ENCODE peak calls at places on chromosomes 2 and 18, in nine cellular contexts. J, Y, W, M, L, E, T, C and U are unnamed samples.

GRCh38 chr2:226661789-226662545 is 137.7 kb downstream of the IRS1 start:
- DNase-seq in M (peak), T (no peak), W (no peak), Y (no peak), J (peak), E (peak), C (no peak), L (peak), U (no peak)

GRCh38 chr2:202154613-202155281 is 81.7 kb downstream of the KIAA2012 start:
- DNase-seq in M (peak), T (no peak), Y (no peak), L (no peak), C (no peak), J (no peak), W (no peak), E (no peak), U (no peak)

GRCh38 chr2:110114801-110115200 is 821 bp downstream of the MALL start:
- DNase-seq in Y (no peak), M (no peak), L (no peak), W (no peak), E (no peak), J (no peak), T (no peak), C (no peak), U (no peak)

GRCh38 chr2:169221745-169222369 is 140.5 kb downstream of the LRP2 start:
- DNase-seq in E (no peak), M (no peak), J (peak), Y (no peak), C (peak), L (no peak), W (no peak), T (no peak), U (no peak)

GRCh38 chr2:175855794-175856453 is 146.1 kb downstream of the LNPK start:
- DNase-seq in L (peak), W (no peak), Y (no peak), E (peak), M (peak), T (no peak), C (peak), J (peak), U (no peak)

GRCh38 chr2:202780514-202781021 is 91.0 kb downstream of the ICA1L start:
- DNase-seq in E (no peak), T (no peak), W (no peak), Y (no peak), L (no peak), C (no peak), M (peak), J (peak), U (no peak)

GRCh38 chr2:28681216-28681981 is 70.2 kb upstream of the PPP1CB start:
- DNase-seq in J (peak), Y (peak), L (peak), T (no peak), E (peak), W (no peak), C (peak), M (no peak), U (peak)

GRCh38 chr2:210318891-210319290 is 3.9 kb upstream of the MYL1 start:
- DNase-seq in M (no peak), W (no peak), C (no peak), J (peak), E (no peak), Y (no peak), L (no peak), T (no peak), U (no peak)

GRCh38 chr18:60020107-60020925 is 120.5 kb downstream of the PMAIP1 start:
- DNase-seq in C (no peak), J (peak), W (no peak), Y (no peak), L (no peak), E (no peak), M (peak), T (no peak), U (no peak)

GRCh38 chr2:85057236-85057635 is 76.0 kb upstream of the TCF7L1 start:
- DNase-seq in L (no peak), Y (no peak), T (no peak), W (no peak), C (no peak), M (peak), E (no peak), J (no peak), U (no peak)

GRCh38 chr2:42046819-42047487 is 868 bp upstream of the PKDCC start:
- DNase-seq in J (peak), Y (no peak), C (no peak), E (peak), W (no peak), T (no peak), M (peak), L (no peak), U (no peak)

GRCh38 chr2:75098856-75099255 is 100.5 kb downstream of the TACR1 start:
- DNase-seq in W (no peak), T (no peak), L (no peak), M (peak), J (peak), E (no peak), C (no peak), Y (no peak), U (no peak)

GRCh38 chr18:44626807-44627206 is 53.9 kb upstream of the SETBP1 start:
- DNase-seq in L (no peak), J (no peak), Y (no peak), T (no peak), M (peak), E (no peak), W (no peak), C (no peak), U (no peak)

GRCh38 chr2:217932661-217933325 is 70.0 kb downstream of the TNS1 start:
- DNase-seq in J (no peak), W (no peak), C (no peak), M (no peak), T (no peak), Y (no peak), E (peak), L (peak), U (no peak)

GRCh38 chr2:25339791-25340339 is 1.9 kb downstream of the DNMT3A start:
- DNase-seq in J (no peak), C (no peak), L (peak), Y (no peak), W (no peak), E (peak), T (no peak), M (no peak), U (no peak)

GRCh38 chr18:75139226-75139911 is 69.6 kb downstream of the PTGR3 start:
- DNase-seq in W (no peak), M (no peak), E (no peak), L (no peak), J (no peak), C (no peak), Y (no peak), T (no peak), U (no peak)

GRCh38 chr18:44729631-44730101 is 49.0 kb downstream of the SETBP1 start:
- DNase-seq in J (peak), Y (no peak), T (no peak), L (no peak), W (no peak), C (no peak), M (peak), E (no peak), U (peak)

GRCh38 chr2:202015035-202015345 is 18.7 kb upstream of the FZD7 start:
- DNase-seq in Y (no peak), C (no peak), J (no peak), M (no peak), T (no peak), W (no peak), L (no peak), E (no peak), U (no peak)

GRCh38 chr2:71934595-71935263 is 212.9 kb downstream of the CYP26B1 start:
- DNase-seq in J (peak), Y (no peak), E (peak), W (peak), L (peak), C (no peak), T (no peak), M (peak), U (no peak)

GRCh38 chr18:59460060-59460395 is 101.0 kb upstream of the LMAN1 start:
- DNase-seq in M (peak), C (no peak), L (no peak), Y (no peak), E (no peak), W (no peak), T (no peak), J (peak), U (no peak)

GRCh38 chr2:234044157-234044556 is 6.3 kb upstream of the SPP2 start:
- DNase-seq in T (no peak), J (peak), E (no peak), W (no peak), M (peak), C (no peak), L (no peak), Y (no peak), U (no peak)

GRCh38 chr2:68807821-68808266 is 63.4 kb downstream of the BMP10 start:
- DNase-seq in T (no peak), C (no peak), J (peak), M (peak), Y (no peak), E (no peak), L (no peak), W (peak), U (no peak)

GRCh38 chr2:44779793-44780192 is 161.7 kb upstream of the SIX3 start:
- DNase-seq in J (no peak), T (no peak), M (no peak), E (no peak), Y (no peak), W (no peak), C (no peak), L (no peak), U (no peak)

GRCh38 chr2:17171446-17172049 is 346.7 kb downstream of the RAD51AP2 start:
- DNase-seq in J (peak), T (no peak), E (peak), L (no peak), Y (no peak), M (peak), C (peak), W (no peak), U (no peak)